ENCODE peak calls at places on chromosomes 2 and 18, in five cellular contexts. O is heart left ventricle, R is endodermal cell, A is cardiac muscle cell, J is IMR-90. Y is an unnamed sample.

GRCh38 chr18:59629894-59630293 is 67.3 kb downstream of the CCBE1 start:
- DNase-seq in R (no peak), O (no peak), A (no peak), J (no peak), Y (no peak)

GRCh38 chr18:32888311-32888710 is 115.5 kb upstream of the KLHL14 start:
- DNase-seq in O (no peak), A (no peak), J (no peak), R (no peak), Y (no peak)

GRCh38 chr2:113116100-113116958 is 11.1 kb upstream of the IL1RN start:
- DNase-seq in O (no peak), J (no peak), R (no peak), A (no peak), Y (no peak)

GRCh38 chr2:198324071-198324470 is 519.7 kb downstream of the PLCL1 start:
- DNase-seq in A (no peak), O (no peak), R (no peak), J (no peak), Y (no peak)

GRCh38 chr2:121055088-121055487 is 229.9 kb downstream of the TFCP2L1 start:
- DNase-seq in J (no peak), R (no peak), A (no peak), O (no peak), Y (no peak)

GRCh38 chr2:9644603-9645002 is 13.8 kb upstream of the YWHAQ start:
- DNase-seq in O (no peak), A (no peak), J (peak), R (no peak), Y (peak)

GRCh38 chr18:13137939-13138821 is 80.4 kb upstream of the LDLRAD4 start:
- DNase-seq in A (no peak), J (peak), R (no peak), O (peak), Y (no peak)

GRCh38 chr18:26941608-26942007 is 76.1 kb upstream of the AQP4 start:
- DNase-seq in A (no peak), O (no peak), R (no peak), J (no peak), Y (peak)

GRCh38 chr2:11722249-11723060 is 24.0 kb upstream of the LPIN1 start:
- DNase-seq in R (no peak), A (no peak), O (no peak), J (no peak), Y (no peak)

GRCh38 chr2:30679416-30680088 is 127.7 kb downstream of the CAPN13 start:
- DNase-seq in R (no peak), J (peak), O (no peak), A (no peak), Y (no peak)

GRCh38 chr2:168655207-168655606 is 147.2 kb upstream of the NOSTRIN start:
- DNase-seq in R (no peak), O (no peak), A (no peak), J (no peak), Y (no peak)

GRCh38 chr2:240672076-240672700 is 10.5 kb downstream of the AQP12B start:
- DNase-seq in A (no peak), O (no peak), R (no peak), J (no peak), Y (no peak)

GRCh38 chr2:130882991-130883390 is 46.3 kb downstream of the ARHGEF4 start:
- DNase-seq in O (no peak), R (no peak), J (no peak), A (no peak), Y (no peak)

GRCh38 chr18:67010916-67011315 is 407.0 kb upstream of the CDH19 start:
- DNase-seq in A (no peak), R (no peak), J (no peak), O (no peak), Y (no peak)

GRCh38 chr2:200383380-200384110 is 77.1 kb downstream of the SPATS2L start:
- DNase-seq in R (no peak), O (no peak), A (no peak), J (peak), Y (no peak)

GRCh38 chr2:177646241-177646640 is 253.7 kb downstream of the AGPS start:
- DNase-seq in O (no peak), J (no peak), R (no peak), A (no peak), Y (no peak)

GRCh38 chr2:144426981-144427479 is 92.9 kb downstream of the ZEB2 start:
- DNase-seq in A (peak), J (peak), R (no peak), O (no peak), Y (no peak)

GRCh38 chr2:237744613-237745249 is 53.8 kb upstream of the RBM44 start:
- DNase-seq in R (peak), O (peak), A (peak), J (peak), Y (peak)

GRCh38 chr18:58208207-58208944 is 164.3 kb downstream of the NEDD4L start:
- DNase-seq in A (no peak), R (no peak), O (no peak), J (peak), Y (no peak)

GRCh38 chr2:33058716-33059451 is 112.1 kb downstream of the LTBP1 start:
- DNase-seq in J (no peak), O (no peak), R (no peak), A (no peak), Y (no peak)

GRCh38 chr2:10382313-10383061 is 65.6 kb downstream of the ODC1 start:
- DNase-seq in J (no peak), A (no peak), O (peak), R (peak), Y (no peak)

GRCh38 chr2:174339571-174339966 is 4.8 kb downstream of the SP9 start:
- DNase-seq in R (no peak), A (no peak), O (no peak), J (no peak), Y (no peak)

GRCh38 chr2:134774786-134775641 is 56.2 kb upstream of the TMEM163 start:
- DNase-seq in O (no peak), R (peak), A (no peak), J (no peak), Y (no peak)

DNA sequence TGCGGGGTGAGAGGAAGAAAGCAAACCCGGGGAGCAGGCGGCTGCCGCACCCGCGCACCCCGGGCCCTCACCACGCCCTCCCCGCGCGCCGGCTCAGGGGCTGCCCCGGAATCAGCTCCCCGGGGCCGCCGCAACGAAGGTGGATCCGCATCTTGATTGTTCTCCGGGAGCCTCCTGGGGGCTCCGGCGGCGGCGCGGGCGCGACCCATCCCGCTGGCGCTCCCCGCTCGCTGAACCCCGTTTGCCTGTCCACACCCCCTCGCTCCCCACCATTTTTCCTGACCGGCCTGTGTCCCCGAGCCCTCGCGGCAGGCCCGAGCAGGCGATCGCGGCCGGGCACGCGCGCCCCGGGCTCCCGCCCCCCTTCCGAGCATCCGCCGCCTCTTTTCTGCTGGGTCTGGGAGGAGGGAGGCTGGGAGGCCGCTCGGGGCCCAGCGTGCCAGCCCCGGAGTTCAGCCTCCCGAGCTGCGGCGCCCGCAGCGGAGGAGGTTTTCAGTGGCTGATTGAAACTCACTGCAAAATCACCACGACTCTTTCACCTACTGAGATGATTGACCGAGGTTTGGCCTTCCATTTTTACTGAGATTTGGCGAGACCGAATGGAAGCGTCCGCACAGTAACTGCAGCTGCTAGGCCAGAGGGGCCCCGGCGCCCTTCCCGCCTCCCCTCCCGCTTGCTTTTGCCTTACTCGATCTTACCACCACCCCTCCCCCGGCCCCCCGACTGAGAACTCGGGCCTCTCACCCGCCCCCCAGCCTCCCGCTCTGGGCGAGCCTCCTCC is 4.7 kb downstream of the SOX11 start:
- DNase-seq in R (peak), O (no peak), A (peak), J (peak), Y (no peak)
- H3K4me3 ChIP-seq in R (peak), O (peak), A (peak), J (peak), Y (peak)

GRCh38 chr2:24617431-24617830 is 126.4 kb downstream of the NCOA1 start:
- DNase-seq in J (no peak), R (no peak), A (no peak), O (no peak), Y (no peak)

GRCh38 chr2:24613154-24613814 is 122.2 kb downstream of the NCOA1 start:
- DNase-seq in O (no peak), J (peak), R (peak), A (peak), Y (no peak)

GRCh38 chr2:24611626-24612025 is 120.6 kb downstream of the NCOA1 start:
- DNase-seq in R (no peak), J (no peak), O (no peak), A (no peak), Y (no peak)

GRCh38 chr2:24620936-24621335 is 129.9 kb downstream of the NCOA1 start:
- DNase-seq in J (no peak), R (no peak), O (no peak), A (no peak), Y (no peak)

DNA sequence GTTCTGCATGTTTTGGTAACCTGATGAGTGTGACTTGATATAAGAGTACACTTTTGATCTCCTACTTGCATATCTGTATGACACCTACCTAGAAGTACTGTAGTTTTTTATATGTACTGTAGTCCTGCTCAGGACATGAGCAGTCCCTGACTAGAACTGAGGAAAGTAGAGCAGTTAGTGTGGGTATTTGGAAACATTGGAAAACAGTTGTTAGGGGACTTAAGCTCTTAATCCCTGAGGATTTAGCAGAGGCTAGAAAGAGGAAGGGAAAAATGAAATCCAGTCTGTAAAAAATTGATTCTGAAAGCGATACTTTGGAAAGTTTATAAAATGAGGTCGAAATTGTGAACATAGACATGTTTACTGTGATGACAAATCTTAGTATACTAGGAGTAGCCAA is 125.6 kb downstream of the NCOA1 start:
- DNase-seq in J (no peak), O (no peak), A (no peak), R (no peak), Y (no peak)
- H3K27ac ChIP-seq in J (no peak), O (no peak), A (no peak), R (no peak), Y (no peak)

DNA sequence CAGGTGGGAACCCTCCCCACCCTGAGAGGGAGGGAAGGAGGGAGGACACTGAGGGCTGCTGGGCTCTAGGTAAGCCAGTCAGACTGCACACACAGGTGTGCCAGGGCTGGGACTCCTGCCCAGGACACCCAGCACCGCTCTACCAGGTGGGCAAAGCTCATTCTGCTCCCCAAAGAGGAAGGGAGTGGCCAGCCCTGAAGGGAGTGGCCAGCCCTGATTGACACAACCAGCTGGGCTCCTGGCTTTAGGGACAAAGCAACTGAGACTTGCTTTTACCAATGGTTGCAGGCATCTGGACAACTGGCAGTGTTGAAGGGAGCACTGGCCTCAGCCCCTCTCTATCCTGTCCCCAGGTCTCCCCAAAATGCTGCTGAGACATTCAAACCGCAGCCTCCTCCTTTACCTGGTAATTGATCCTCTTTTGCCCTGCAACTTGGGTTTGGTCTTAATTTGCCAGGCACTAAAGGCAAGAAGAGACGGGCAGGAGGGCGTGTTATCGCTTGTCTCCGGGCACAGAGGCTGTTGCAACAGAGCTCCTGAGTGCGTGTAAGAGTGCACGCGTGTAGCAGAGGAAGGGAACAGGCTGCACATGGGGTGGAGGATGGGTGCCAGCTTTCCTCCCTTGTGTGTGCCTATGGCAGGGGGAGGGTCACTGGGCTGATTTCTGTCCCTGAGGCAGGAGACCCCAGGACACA is 14.5 kb upstream of the FOSL2 start:
- DNase-seq in O (no peak), R (peak), J (no peak), A (no peak), Y (peak)
- H3K4me3 ChIP-seq in O (no peak), R (no peak), J (no peak), A (no peak), Y (no peak)

GRCh38 chr2:233354971-233355574 is 779 bp downstream of the DGKD start:
- DNase-seq in R (peak), A (peak), O (peak), J (no peak), Y (peak)
- H3K27ac ChIP-seq in R (no peak), A (no peak), O (no peak), J (no peak), Y (peak)

GRCh38 chr18:36149514-36150289 is 20.0 kb downstream of the ELP2 start:
- DNase-seq in R (no peak), J (no peak), A (no peak), O (no peak), Y (no peak)
- H3K4me3 ChIP-seq in R (no peak), J (no peak), A (no peak), O (no peak), Y (no peak)

GRCh38 chr2:42868096-42868495 is 75.7 kb upstream of the HAAO start:
- DNase-seq in R (no peak), J (no peak), A (no peak), O (no peak), Y (no peak)
- H3K27ac ChIP-seq in R (no peak), J (no peak), A (no peak), O (peak), Y (peak)

GRCh38 chr18:39191058-39191457 is 1625.5 kb upstream of the CELF4 start:
- DNase-seq in R (no peak), A (no peak), J (no peak), O (no peak), Y (no peak)
- H3K4me3 ChIP-seq in R (no peak), A (no peak), J (no peak), O (no peak), Y (no peak)

GRCh38 chr2:161580426-161580825 is 43.8 kb upstream of the SLC4A10 start:
- DNase-seq in J (no peak), A (no peak), O (no peak), R (no peak), Y (no peak)
- H3K27ac ChIP-seq in J (no peak), A (no peak), O (no peak), R (no peak), Y (no peak)

Y was measured in prostate gland.